ENCODE peak calls at places on chromosomes 1 and 21, in five cellular contexts. One of them, this sample, is unnamed.

GRCh38 chr1:89451011-89451410 is 73.6 kb upstream of the LRRC8B start:
- DNase-seq in activated naive CD8-positive, alpha-beta T cell treated with anti-CD3 and anti-CD28 coated beads, Interleukin-2, amount 10 ng/mL, durations not matched to agents 7 days and 5 days: no peak
- DNase-seq in sigmoid colon: no peak
- DNase-seq in CD8-positive, alpha-beta T cell: no peak
- DNase-seq in activated CD4-positive, alpha-beta T cell treated with anti-CD3 and anti-CD28 coated beads, Interleukin-2, amount 50 U/mL, for 4 hours: peak; percentile 20
- DNase-seq in this sample: no peak

GRCh38 chr1:60234761-60235160 is 161.2 kb upstream of the C1orf87 start:
- DNase-seq in activated naive CD8-positive, alpha-beta T cell treated with anti-CD3 and anti-CD28 coated beads, Interleukin-2, amount 10 ng/mL, durations not matched to agents 7 days and 5 days: no peak
- DNase-seq in sigmoid colon: no peak
- DNase-seq in CD8-positive, alpha-beta T cell: no peak
- DNase-seq in activated CD4-positive, alpha-beta T cell treated with anti-CD3 and anti-CD28 coated beads, Interleukin-2, amount 50 U/mL, for 4 hours: no peak
- DNase-seq in this sample: no peak

GRCh38 chr21:26422138-26422537 is 150.9 kb downstream of the CYYR1 start:
- DNase-seq in activated naive CD8-positive, alpha-beta T cell treated with anti-CD3 and anti-CD28 coated beads, Interleukin-2, amount 10 ng/mL, durations not matched to agents 7 days and 5 days: no peak
- DNase-seq in sigmoid colon: no peak
- DNase-seq in CD8-positive, alpha-beta T cell: no peak
- DNase-seq in activated CD4-positive, alpha-beta T cell treated with anti-CD3 and anti-CD28 coated beads, Interleukin-2, amount 50 U/mL, for 4 hours: no peak
- DNase-seq in this sample: no peak

GRCh38 chr1:74673351-74674111 is at the start of gene ERICH3:
- DNase-seq in activated naive CD8-positive, alpha-beta T cell treated with anti-CD3 and anti-CD28 coated beads, Interleukin-2, amount 10 ng/mL, durations not matched to agents 7 days and 5 days: no peak
- DNase-seq in sigmoid colon: no peak
- DNase-seq in CD8-positive, alpha-beta T cell: no peak
- DNase-seq in activated CD4-positive, alpha-beta T cell treated with anti-CD3 and anti-CD28 coated beads, Interleukin-2, amount 50 U/mL, for 4 hours: no peak
- DNase-seq in this sample: no peak

GRCh38 chr1:175734642-175735041 is 8.8 kb downstream of the TNR start:
- DNase-seq in activated naive CD8-positive, alpha-beta T cell treated with anti-CD3 and anti-CD28 coated beads, Interleukin-2, amount 10 ng/mL, durations not matched to agents 7 days and 5 days: no peak
- DNase-seq in sigmoid colon: no peak
- DNase-seq in CD8-positive, alpha-beta T cell: no peak
- DNase-seq in activated CD4-positive, alpha-beta T cell treated with anti-CD3 and anti-CD28 coated beads, Interleukin-2, amount 50 U/mL, for 4 hours: no peak
- DNase-seq in this sample: no peak

GRCh38 chr1:37498872-37499617 is 15.5 kb downstream of the MEAF6 start:
- DNase-seq in activated naive CD8-positive, alpha-beta T cell treated with anti-CD3 and anti-CD28 coated beads, Interleukin-2, amount 10 ng/mL, durations not matched to agents 7 days and 5 days: no peak
- DNase-seq in sigmoid colon: no peak
- DNase-seq in CD8-positive, alpha-beta T cell: no peak
- DNase-seq in activated CD4-positive, alpha-beta T cell treated with anti-CD3 and anti-CD28 coated beads, Interleukin-2, amount 50 U/mL, for 4 hours: no peak
- DNase-seq in this sample: no peak

GRCh38 chr1:36879613-36880012 is 154.7 kb downstream of the GRIK3 start:
- DNase-seq in activated naive CD8-positive, alpha-beta T cell treated with anti-CD3 and anti-CD28 coated beads, Interleukin-2, amount 10 ng/mL, durations not matched to agents 7 days and 5 days: no peak
- DNase-seq in sigmoid colon: peak; percentile 35
- DNase-seq in CD8-positive, alpha-beta T cell: no peak
- DNase-seq in activated CD4-positive, alpha-beta T cell treated with anti-CD3 and anti-CD28 coated beads, Interleukin-2, amount 50 U/mL, for 4 hours: no peak
- DNase-seq in this sample: no peak

GRCh38 chr21:43702785-43703067 is 16.2 kb upstream of the PDXK start:
- DNase-seq in activated naive CD8-positive, alpha-beta T cell treated with anti-CD3 and anti-CD28 coated beads, Interleukin-2, amount 10 ng/mL, durations not matched to agents 7 days and 5 days: no peak
- DNase-seq in sigmoid colon: no peak
- DNase-seq in CD8-positive, alpha-beta T cell: no peak
- DNase-seq in activated CD4-positive, alpha-beta T cell treated with anti-CD3 and anti-CD28 coated beads, Interleukin-2, amount 50 U/mL, for 4 hours: no peak
- DNase-seq in this sample: no peak

GRCh38 chr1:20950689-20951088 is 163.6 kb upstream of the HP1BP3 start:
- DNase-seq in activated naive CD8-positive, alpha-beta T cell treated with anti-CD3 and anti-CD28 coated beads, Interleukin-2, amount 10 ng/mL, durations not matched to agents 7 days and 5 days: no peak
- DNase-seq in sigmoid colon: no peak
- DNase-seq in CD8-positive, alpha-beta T cell: no peak
- DNase-seq in activated CD4-positive, alpha-beta T cell treated with anti-CD3 and anti-CD28 coated beads, Interleukin-2, amount 50 U/mL, for 4 hours: no peak
- DNase-seq in this sample: no peak

GRCh38 chr1:35448344-35448801 is 108.8 kb downstream of the KIAA0319L start:
- DNase-seq in activated naive CD8-positive, alpha-beta T cell treated with anti-CD3 and anti-CD28 coated beads, Interleukin-2, amount 10 ng/mL, durations not matched to agents 7 days and 5 days: no peak
- DNase-seq in sigmoid colon: peak; percentile 78
- DNase-seq in CD8-positive, alpha-beta T cell: no peak
- DNase-seq in activated CD4-positive, alpha-beta T cell treated with anti-CD3 and anti-CD28 coated beads, Interleukin-2, amount 50 U/mL, for 4 hours: no peak
- DNase-seq in this sample: no peak

GRCh38 chr1:15526021-15526489 is 593 bp upstream of the DNAJC16 start:
- DNase-seq in activated naive CD8-positive, alpha-beta T cell treated with anti-CD3 and anti-CD28 coated beads, Interleukin-2, amount 10 ng/mL, durations not matched to agents 7 days and 5 days: no peak
- DNase-seq in sigmoid colon: no peak
- DNase-seq in CD8-positive, alpha-beta T cell: no peak
- DNase-seq in activated CD4-positive, alpha-beta T cell treated with anti-CD3 and anti-CD28 coated beads, Interleukin-2, amount 50 U/mL, for 4 hours: peak; percentile 13
- DNase-seq in this sample: no peak

GRCh38 chr1:245039196-245039595 is 115.6 kb upstream of the KIF26B start:
- DNase-seq in activated naive CD8-positive, alpha-beta T cell treated with anti-CD3 and anti-CD28 coated beads, Interleukin-2, amount 10 ng/mL, durations not matched to agents 7 days and 5 days: no peak
- DNase-seq in sigmoid colon: no peak
- DNase-seq in CD8-positive, alpha-beta T cell: no peak
- DNase-seq in activated CD4-positive, alpha-beta T cell treated with anti-CD3 and anti-CD28 coated beads, Interleukin-2, amount 50 U/mL, for 4 hours: no peak
- DNase-seq in this sample: no peak

GRCh38 chr1:166975361-166976129 is at the start of gene ILDR2:
- DNase-seq in activated naive CD8-positive, alpha-beta T cell treated with anti-CD3 and anti-CD28 coated beads, Interleukin-2, amount 10 ng/mL, durations not matched to agents 7 days and 5 days: peak; percentile 76
- DNase-seq in sigmoid colon: peak; percentile 81
- DNase-seq in CD8-positive, alpha-beta T cell: peak; percentile 30
- DNase-seq in activated CD4-positive, alpha-beta T cell treated with anti-CD3 and anti-CD28 coated beads, Interleukin-2, amount 50 U/mL, for 4 hours: peak; percentile 73
- DNase-seq in this sample: peak; percentile 39

GRCh38 chr1:147062951-147063350 is 109.3 kb downstream of the PRKAB2 start:
- DNase-seq in activated naive CD8-positive, alpha-beta T cell treated with anti-CD3 and anti-CD28 coated beads, Interleukin-2, amount 10 ng/mL, durations not matched to agents 7 days and 5 days: no peak
- DNase-seq in sigmoid colon: no peak
- DNase-seq in CD8-positive, alpha-beta T cell: no peak
- DNase-seq in activated CD4-positive, alpha-beta T cell treated with anti-CD3 and anti-CD28 coated beads, Interleukin-2, amount 50 U/mL, for 4 hours: no peak
- DNase-seq in this sample: no peak

GRCh38 chr1:87392241-87393192 is 63.8 kb downstream of the LMO4 start:
- DNase-seq in activated naive CD8-positive, alpha-beta T cell treated with anti-CD3 and anti-CD28 coated beads, Interleukin-2, amount 10 ng/mL, durations not matched to agents 7 days and 5 days: no peak
- DNase-seq in sigmoid colon: no peak
- DNase-seq in CD8-positive, alpha-beta T cell: no peak
- DNase-seq in activated CD4-positive, alpha-beta T cell treated with anti-CD3 and anti-CD28 coated beads, Interleukin-2, amount 50 U/mL, for 4 hours: no peak
- DNase-seq in this sample: no peak

GRCh38 chr1:105678334-105678733 is 1378.1 kb upstream of the PRMT6 start:
- DNase-seq in activated naive CD8-positive, alpha-beta T cell treated with anti-CD3 and anti-CD28 coated beads, Interleukin-2, amount 10 ng/mL, durations not matched to agents 7 days and 5 days: no peak
- DNase-seq in sigmoid colon: no peak
- DNase-seq in CD8-positive, alpha-beta T cell: no peak
- DNase-seq in activated CD4-positive, alpha-beta T cell treated with anti-CD3 and anti-CD28 coated beads, Interleukin-2, amount 50 U/mL, for 4 hours: no peak
- DNase-seq in this sample: no peak

GRCh38 chr1:45498279-45498678 is 1.6 kb downstream of the CCDC163 start:
- DNase-seq in activated naive CD8-positive, alpha-beta T cell treated with anti-CD3 and anti-CD28 coated beads, Interleukin-2, amount 10 ng/mL, durations not matched to agents 7 days and 5 days: no peak
- DNase-seq in sigmoid colon: no peak
- DNase-seq in CD8-positive, alpha-beta T cell: no peak
- DNase-seq in activated CD4-positive, alpha-beta T cell treated with anti-CD3 and anti-CD28 coated beads, Interleukin-2, amount 50 U/mL, for 4 hours: no peak
- DNase-seq in this sample: no peak

GRCh38 chr1:218361298-218362065 is 16.3 kb downstream of the TGFB2 start:
- DNase-seq in activated naive CD8-positive, alpha-beta T cell treated with anti-CD3 and anti-CD28 coated beads, Interleukin-2, amount 10 ng/mL, durations not matched to agents 7 days and 5 days: no peak
- DNase-seq in sigmoid colon: no peak
- DNase-seq in CD8-positive, alpha-beta T cell: no peak
- DNase-seq in activated CD4-positive, alpha-beta T cell treated with anti-CD3 and anti-CD28 coated beads, Interleukin-2, amount 50 U/mL, for 4 hours: no peak
- DNase-seq in this sample: no peak

GRCh38 chr1:220274122-220274855 is 2.0 kb upstream of the RAB3GAP2 start:
- DNase-seq in activated naive CD8-positive, alpha-beta T cell treated with anti-CD3 and anti-CD28 coated beads, Interleukin-2, amount 10 ng/mL, durations not matched to agents 7 days and 5 days: no peak
- DNase-seq in sigmoid colon: peak; percentile 61
- DNase-seq in CD8-positive, alpha-beta T cell: no peak
- DNase-seq in activated CD4-positive, alpha-beta T cell treated with anti-CD3 and anti-CD28 coated beads, Interleukin-2, amount 50 U/mL, for 4 hours: no peak
- DNase-seq in this sample: no peak

GRCh38 chr1:55636691-55637090 is 421.5 kb upstream of the USP24 start:
- DNase-seq in activated naive CD8-positive, alpha-beta T cell treated with anti-CD3 and anti-CD28 coated beads, Interleukin-2, amount 10 ng/mL, durations not matched to agents 7 days and 5 days: no peak
- DNase-seq in sigmoid colon: no peak
- DNase-seq in CD8-positive, alpha-beta T cell: no peak
- DNase-seq in activated CD4-positive, alpha-beta T cell treated with anti-CD3 and anti-CD28 coated beads, Interleukin-2, amount 50 U/mL, for 4 hours: no peak
- DNase-seq in this sample: no peak

GRCh38 chr1:9297831-9298230 is 5.1 kb downstream of the SPSB1 start:
- DNase-seq in activated naive CD8-positive, alpha-beta T cell treated with anti-CD3 and anti-CD28 coated beads, Interleukin-2, amount 10 ng/mL, durations not matched to agents 7 days and 5 days: no peak
- DNase-seq in sigmoid colon: no peak
- DNase-seq in CD8-positive, alpha-beta T cell: no peak
- DNase-seq in activated CD4-positive, alpha-beta T cell treated with anti-CD3 and anti-CD28 coated beads, Interleukin-2, amount 50 U/mL, for 4 hours: no peak
- DNase-seq in this sample: no peak

GRCh38 chr21:32529679-32530078 is 55.6 kb downstream of the TCP10L start:
- DNase-seq in activated naive CD8-positive, alpha-beta T cell treated with anti-CD3 and anti-CD28 coated beads, Interleukin-2, amount 10 ng/mL, durations not matched to agents 7 days and 5 days: no peak
- DNase-seq in sigmoid colon: no peak
- DNase-seq in CD8-positive, alpha-beta T cell: no peak
- DNase-seq in activated CD4-positive, alpha-beta T cell treated with anti-CD3 and anti-CD28 coated beads, Interleukin-2, amount 50 U/mL, for 4 hours: no peak
- DNase-seq in this sample: no peak

GRCh38 chr1:226436472-226436854 is 28.6 kb upstream of the PARP1 start:
- DNase-seq in activated naive CD8-positive, alpha-beta T cell treated with anti-CD3 and anti-CD28 coated beads, Interleukin-2, amount 10 ng/mL, durations not matched to agents 7 days and 5 days: no peak
- DNase-seq in sigmoid colon: no peak
- DNase-seq in CD8-positive, alpha-beta T cell: no peak
- DNase-seq in activated CD4-positive, alpha-beta T cell treated with anti-CD3 and anti-CD28 coated beads, Interleukin-2, amount 50 U/mL, for 4 hours: no peak
- DNase-seq in this sample: no peak

GRCh38 chr1:46582972-46583371 is 21.1 kb downstream of the MKNK1 start:
- DNase-seq in activated naive CD8-positive, alpha-beta T cell treated with anti-CD3 and anti-CD28 coated beads, Interleukin-2, amount 10 ng/mL, durations not matched to agents 7 days and 5 days: no peak
- DNase-seq in sigmoid colon: no peak
- DNase-seq in CD8-positive, alpha-beta T cell: no peak
- DNase-seq in activated CD4-positive, alpha-beta T cell treated with anti-CD3 and anti-CD28 coated beads, Interleukin-2, amount 50 U/mL, for 4 hours: no peak
- DNase-seq in this sample: no peak

GRCh38 chr1:40825430-40825778 is 36.8 kb downstream of the CITED4 start:
- DNase-seq in activated naive CD8-positive, alpha-beta T cell treated with anti-CD3 and anti-CD28 coated beads, Interleukin-2, amount 10 ng/mL, durations not matched to agents 7 days and 5 days: no peak
- DNase-seq in sigmoid colon: no peak
- DNase-seq in CD8-positive, alpha-beta T cell: no peak
- DNase-seq in activated CD4-positive, alpha-beta T cell treated with anti-CD3 and anti-CD28 coated beads, Interleukin-2, amount 50 U/mL, for 4 hours: no peak
- DNase-seq in this sample: no peak

GRCh38 chr1:70487910-70488665 is 77.0 kb downstream of the CTH start:
- DNase-seq in activated naive CD8-positive, alpha-beta T cell treated with anti-CD3 and anti-CD28 coated beads, Interleukin-2, amount 10 ng/mL, durations not matched to agents 7 days and 5 days: no peak
- DNase-seq in sigmoid colon: no peak
- DNase-seq in CD8-positive, alpha-beta T cell: no peak
- DNase-seq in activated CD4-positive, alpha-beta T cell treated with anti-CD3 and anti-CD28 coated beads, Interleukin-2, amount 50 U/mL, for 4 hours: no peak
- DNase-seq in this sample: no peak

GRCh38 chr1:105087496-105087895 is 1337.8 kb downstream of the AMY1C start:
- DNase-seq in activated naive CD8-positive, alpha-beta T cell treated with anti-CD3 and anti-CD28 coated beads, Interleukin-2, amount 10 ng/mL, durations not matched to agents 7 days and 5 days: no peak
- DNase-seq in sigmoid colon: no peak
- DNase-seq in CD8-positive, alpha-beta T cell: no peak
- DNase-seq in activated CD4-positive, alpha-beta T cell treated with anti-CD3 and anti-CD28 coated beads, Interleukin-2, amount 50 U/mL, for 4 hours: no peak
- DNase-seq in this sample: no peak

GRCh38 chr21:44513389-44514217 is 26.4 kb downstream of the KRTAP10-1 start:
- DNase-seq in activated naive CD8-positive, alpha-beta T cell treated with anti-CD3 and anti-CD28 coated beads, Interleukin-2, amount 10 ng/mL, durations not matched to agents 7 days and 5 days: no peak
- DNase-seq in sigmoid colon: no peak
- DNase-seq in CD8-positive, alpha-beta T cell: no peak
- DNase-seq in activated CD4-positive, alpha-beta T cell treated with anti-CD3 and anti-CD28 coated beads, Interleukin-2, amount 50 U/mL, for 4 hours: no peak
- DNase-seq in this sample: no peak

GRCh38 chr1:1560178-1560577 is 14.5 kb downstream of the SSU72 start:
- DNase-seq in activated naive CD8-positive, alpha-beta T cell treated with anti-CD3 and anti-CD28 coated beads, Interleukin-2, amount 10 ng/mL, durations not matched to agents 7 days and 5 days: no peak
- DNase-seq in sigmoid colon: no peak
- DNase-seq in CD8-positive, alpha-beta T cell: no peak
- DNase-seq in activated CD4-positive, alpha-beta T cell treated with anti-CD3 and anti-CD28 coated beads, Interleukin-2, amount 50 U/mL, for 4 hours: no peak
- DNase-seq in this sample: no peak

GRCh38 chr1:23594927-23595353 is 35.6 kb upstream of the ID3 start:
- DNase-seq in activated naive CD8-positive, alpha-beta T cell treated with anti-CD3 and anti-CD28 coated beads, Interleukin-2, amount 10 ng/mL, durations not matched to agents 7 days and 5 days: peak; percentile 41
- DNase-seq in sigmoid colon: no peak
- DNase-seq in CD8-positive, alpha-beta T cell: no peak
- DNase-seq in activated CD4-positive, alpha-beta T cell treated with anti-CD3 and anti-CD28 coated beads, Interleukin-2, amount 50 U/mL, for 4 hours: no peak
- DNase-seq in this sample: no peak

GRCh38 chr1:97759078-97759477 is 161.8 kb downstream of the DPYD start:
- DNase-seq in activated naive CD8-positive, alpha-beta T cell treated with anti-CD3 and anti-CD28 coated beads, Interleukin-2, amount 10 ng/mL, durations not matched to agents 7 days and 5 days: no peak
- DNase-seq in sigmoid colon: no peak
- DNase-seq in CD8-positive, alpha-beta T cell: no peak
- DNase-seq in activated CD4-positive, alpha-beta T cell treated with anti-CD3 and anti-CD28 coated beads, Interleukin-2, amount 50 U/mL, for 4 hours: no peak
- DNase-seq in this sample: no peak

GRCh38 chr1:18583326-18583941 is 47.2 kb upstream of the PAX7 start:
- DNase-seq in activated naive CD8-positive, alpha-beta T cell treated with anti-CD3 and anti-CD28 coated beads, Interleukin-2, amount 10 ng/mL, durations not matched to agents 7 days and 5 days: no peak
- DNase-seq in sigmoid colon: no peak
- DNase-seq in CD8-positive, alpha-beta T cell: no peak
- DNase-seq in activated CD4-positive, alpha-beta T cell treated with anti-CD3 and anti-CD28 coated beads, Interleukin-2, amount 50 U/mL, for 4 hours: no peak
- DNase-seq in this sample: no peak

GRCh38 chr1:11568687-11569086 is 85.5 kb downstream of the FBXO2 start:
- DNase-seq in activated naive CD8-positive, alpha-beta T cell treated with anti-CD3 and anti-CD28 coated beads, Interleukin-2, amount 10 ng/mL, durations not matched to agents 7 days and 5 days: no peak
- DNase-seq in sigmoid colon: no peak
- DNase-seq in CD8-positive, alpha-beta T cell: no peak
- DNase-seq in activated CD4-positive, alpha-beta T cell treated with anti-CD3 and anti-CD28 coated beads, Interleukin-2, amount 50 U/mL, for 4 hours: no peak
- DNase-seq in this sample: no peak

GRCh38 chr1:96364576-96364975 is 357.0 kb upstream of the PTBP2 start:
- DNase-seq in activated naive CD8-positive, alpha-beta T cell treated with anti-CD3 and anti-CD28 coated beads, Interleukin-2, amount 10 ng/mL, durations not matched to agents 7 days and 5 days: no peak
- DNase-seq in sigmoid colon: no peak
- DNase-seq in CD8-positive, alpha-beta T cell: no peak
- DNase-seq in activated CD4-positive, alpha-beta T cell treated with anti-CD3 and anti-CD28 coated beads, Interleukin-2, amount 50 U/mL, for 4 hours: no peak
- DNase-seq in this sample: no peak

GRCh38 chr1:48177257-48177656 is 45.3 kb upstream of the SLC5A9 start:
- DNase-seq in activated naive CD8-positive, alpha-beta T cell treated with anti-CD3 and anti-CD28 coated beads, Interleukin-2, amount 10 ng/mL, durations not matched to agents 7 days and 5 days: no peak
- DNase-seq in sigmoid colon: no peak
- DNase-seq in CD8-positive, alpha-beta T cell: no peak
- DNase-seq in activated CD4-positive, alpha-beta T cell treated with anti-CD3 and anti-CD28 coated beads, Interleukin-2, amount 50 U/mL, for 4 hours: no peak
- DNase-seq in this sample: no peak

GRCh38 chr1:212600071-212600915 is 8.3 kb upstream of the ATF3 start:
- DNase-seq in activated naive CD8-positive, alpha-beta T cell treated with anti-CD3 and anti-CD28 coated beads, Interleukin-2, amount 10 ng/mL, durations not matched to agents 7 days and 5 days: no peak
- DNase-seq in sigmoid colon: no peak
- DNase-seq in CD8-positive, alpha-beta T cell: no peak
- DNase-seq in activated CD4-positive, alpha-beta T cell treated with anti-CD3 and anti-CD28 coated beads, Interleukin-2, amount 50 U/mL, for 4 hours: no peak
- DNase-seq in this sample: no peak

GRCh38 chr1:214461305-214461704 is 90.1 kb downstream of the PTPN14 start:
- DNase-seq in activated naive CD8-positive, alpha-beta T cell treated with anti-CD3 and anti-CD28 coated beads, Interleukin-2, amount 10 ng/mL, durations not matched to agents 7 days and 5 days: no peak
- DNase-seq in sigmoid colon: no peak
- DNase-seq in CD8-positive, alpha-beta T cell: no peak
- DNase-seq in activated CD4-positive, alpha-beta T cell treated with anti-CD3 and anti-CD28 coated beads, Interleukin-2, amount 50 U/mL, for 4 hours: no peak
- DNase-seq in this sample: no peak

GRCh38 chr1:11790880-11791715 is 14.7 kb downstream of the MTHFR start:
- DNase-seq in activated naive CD8-positive, alpha-beta T cell treated with anti-CD3 and anti-CD28 coated beads, Interleukin-2, amount 10 ng/mL, durations not matched to agents 7 days and 5 days: no peak
- DNase-seq in sigmoid colon: peak; percentile 97
- DNase-seq in CD8-positive, alpha-beta T cell: no peak
- DNase-seq in activated CD4-positive, alpha-beta T cell treated with anti-CD3 and anti-CD28 coated beads, Interleukin-2, amount 50 U/mL, for 4 hours: no peak
- DNase-seq in this sample: no peak

GRCh38 chr1:67053535-67053784 is 488 bp downstream of the SLC35D1 start:
- DNase-seq in activated naive CD8-positive, alpha-beta T cell treated with anti-CD3 and anti-CD28 coated beads, Interleukin-2, amount 10 ng/mL, durations not matched to agents 7 days and 5 days: no peak
- DNase-seq in sigmoid colon: peak; percentile 78
- DNase-seq in CD8-positive, alpha-beta T cell: no peak
- DNase-seq in activated CD4-positive, alpha-beta T cell treated with anti-CD3 and anti-CD28 coated beads, Interleukin-2, amount 50 U/mL, for 4 hours: no peak
- DNase-seq in this sample: no peak

This sample was measured in activated T-helper 9 cell treated with anti-CD3 and anti-CD28 coated beads, Interleukin-2, amount 50 U/mL, for 16 hours.